ENCODE peak calls at places on chromosome 17, in six cellular contexts. R is A549, E is GM12878, I is endothelial cell of umbilical vein, V is HepG2, Y is K562. C is an unnamed sample.

GRCh38 chr17:5610956-5611355 is 26.6 kb upstream of the NLRP1 start:
- DNase-seq in R (no peak), V (no peak), Y (no peak), E (no peak), I (no peak), C (peak; percentile 76)

GRCh38 chr17:561118-561517 is 153.5 kb downstream of the VPS53 start:
- DNase-seq in V (no peak), R (no peak), Y (no peak), E (no peak), I (peak; percentile 50), C (peak; percentile 27)

GRCh38 chr17:61326330-61326729 is 73.3 kb upstream of the TBX2 start:
- DNase-seq in R (no peak), Y (no peak), I (no peak), E (no peak), V (no peak), C (no peak)

GRCh38 chr17:7042507-7043194 is 1.2 kb downstream of the SLC16A11 start:
- DNase-seq in E (no peak), V (no peak), R (no peak), I (no peak), Y (no peak), C (no peak)

GRCh38 chr17:43030137-43030767 is 5.2 kb downstream of the RND2 start:
- DNase-seq in R (no peak), V (no peak), E (no peak), Y (no peak), I (no peak), C (no peak)

GRCh38 chr17:59829217-59830006 is 63.3 kb downstream of the TUBD1 start:
- DNase-seq in R (peak; percentile 82), V (peak; percentile 97), E (peak; percentile 100), Y (peak; percentile 52), I (peak; percentile 99), C (peak; percentile 98)

GRCh38 chr17:43444223-43445008 is 39.4 kb upstream of the DHX8 start:
- DNase-seq in V (no peak), E (no peak), R (no peak), I (no peak), Y (no peak), C (no peak)

GRCh38 chr17:17724991-17725852 is 44.0 kb downstream of the RAI1 start:
- DNase-seq in I (peak; percentile 87), V (no peak), Y (no peak), R (no peak), E (no peak), C (no peak)

GRCh38 chr17:55416470-55417052 is 5.1 kb downstream of the MMD start:
- DNase-seq in Y (no peak), I (no peak), R (no peak), E (no peak), V (no peak), C (peak; percentile 20)

GRCh38 chr17:58575511-58575910 is 61.1 kb upstream of the MTMR4 start:
- DNase-seq in R (no peak), I (peak; percentile 28), E (no peak), V (no peak), Y (no peak), C (peak; percentile 59)

GRCh38 chr17:75417054-75417453 is 11.6 kb upstream of the GRB2 start:
- DNase-seq in Y (no peak), I (no peak), R (no peak), V (no peak), E (no peak), C (no peak)

GRCh38 chr17:49952209-49952911 is 16.6 kb upstream of the DLX4 start:
- DNase-seq in V (peak; percentile 78), Y (peak; percentile 82), E (no peak), I (peak; percentile 69), R (peak; percentile 98), C (peak; percentile 82)

GRCh38 chr17:59010026-59010425 is 96.7 kb downstream of the TRIM37 start:
- DNase-seq in Y (no peak), I (no peak), V (no peak), R (no peak), E (no peak), C (no peak)

GRCh38 chr17:28828294-28829040 is 14.1 kb downstream of the FAM222B start:
- DNase-seq in R (no peak), Y (no peak), E (no peak), V (no peak), I (no peak), C (no peak)

GRCh38 chr17:60351012-60351695 is 40.8 kb downstream of the USP32 start:
- DNase-seq in R (no peak), E (no peak), Y (no peak), I (no peak), V (no peak), C (no peak)

GRCh38 chr17:20145567-20145966 is 136.4 kb downstream of the SPECC1 start:
- DNase-seq in R (no peak), E (no peak), I (no peak), Y (no peak), V (no peak), C (no peak)

GRCh38 chr17:56596741-56597494 is 3.4 kb downstream of the NOG start:
- DNase-seq in E (no peak), I (no peak), V (no peak), R (no peak), Y (no peak), C (no peak)

GRCh38 chr17:54196751-54197150 is 374.0 kb downstream of the KIF2B start:
- DNase-seq in E (no peak), R (no peak), Y (no peak), V (no peak), I (no peak), C (no peak)

GRCh38 chr17:28745777-28746473 is 2.1 kb downstream of the TRAF4 start:
- DNase-seq in I (no peak), Y (no peak), R (no peak), V (no peak), E (no peak), C (no peak)

GRCh38 chr17:48043171-48043570 is 5.0 kb upstream of the NFE2L1 start:
- DNase-seq in Y (no peak), E (no peak), R (no peak), I (no peak), V (no peak), C (peak; percentile 78)

GRCh38 chr17:63984651-63985386 is 12.1 kb upstream of the SCN4A start:
- DNase-seq in E (no peak), I (peak; percentile 93), R (no peak), Y (peak; percentile 51), V (peak; percentile 38), C (peak; percentile 70)

GRCh38 chr17:30414486-30414885 is 35.8 kb downstream of the CPD start:
- DNase-seq in R (no peak), V (no peak), E (no peak), Y (no peak), I (no peak), C (no peak)

GRCh38 chr17:30415491-30415890 is 36.8 kb downstream of the CPD start:
- DNase-seq in R (no peak), Y (no peak), I (no peak), V (no peak), E (no peak), C (no peak)

DNA sequence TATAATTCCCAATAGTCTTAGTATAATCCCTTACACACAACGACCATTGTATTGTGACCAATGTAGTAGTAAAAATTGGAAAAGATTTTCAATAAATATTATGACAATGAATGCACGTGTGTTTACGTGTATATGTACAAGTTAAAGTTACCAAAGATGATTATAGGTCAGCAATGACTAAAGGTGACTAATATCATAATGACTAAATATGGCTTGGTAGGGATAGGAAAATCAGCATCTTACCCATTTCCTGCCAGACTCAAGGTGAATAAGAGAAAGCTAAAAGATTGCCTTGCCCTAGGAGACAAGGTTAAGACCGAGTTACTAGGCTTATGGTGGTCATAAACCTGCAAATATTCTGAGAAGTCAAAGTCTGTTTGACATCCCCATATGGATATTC is 34.4 kb downstream of the CPD start:
- DNase-seq in R (no peak), Y (no peak), E (no peak), V (no peak), I (peak; percentile 22), C (no peak)
- TF ChIP-seq MYC in R (no peak), Y (no peak), E (no peak), V (no peak), I (no peak), C (no peak)

DNA sequence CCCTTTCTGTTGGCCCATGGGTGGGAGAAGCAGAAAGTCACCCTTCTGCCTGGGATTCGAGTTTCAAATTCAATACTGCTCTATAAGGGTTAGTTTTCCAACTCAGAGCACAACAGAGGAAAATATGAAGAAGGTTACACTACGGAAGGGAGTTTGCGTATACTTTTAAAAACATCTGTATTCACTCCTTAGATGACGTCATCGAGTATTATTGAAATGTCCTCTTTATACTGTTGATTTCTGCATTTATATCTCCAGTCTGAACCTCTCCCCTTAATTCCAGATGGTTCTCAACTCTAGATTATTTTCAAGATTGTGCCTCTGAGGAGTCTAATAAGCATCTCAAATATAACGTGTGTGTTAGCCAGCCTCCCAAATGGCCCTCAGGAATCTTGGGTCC is 249.1 kb downstream of the MAP2K4 start:
- DNase-seq in Y (no peak), R (no peak), I (no peak), E (no peak), V (no peak), C (no peak)
- TF ChIP-seq MAX in Y (no peak), R (no peak), I (no peak), E (no peak), V (no peak), C (no peak)

DNA sequence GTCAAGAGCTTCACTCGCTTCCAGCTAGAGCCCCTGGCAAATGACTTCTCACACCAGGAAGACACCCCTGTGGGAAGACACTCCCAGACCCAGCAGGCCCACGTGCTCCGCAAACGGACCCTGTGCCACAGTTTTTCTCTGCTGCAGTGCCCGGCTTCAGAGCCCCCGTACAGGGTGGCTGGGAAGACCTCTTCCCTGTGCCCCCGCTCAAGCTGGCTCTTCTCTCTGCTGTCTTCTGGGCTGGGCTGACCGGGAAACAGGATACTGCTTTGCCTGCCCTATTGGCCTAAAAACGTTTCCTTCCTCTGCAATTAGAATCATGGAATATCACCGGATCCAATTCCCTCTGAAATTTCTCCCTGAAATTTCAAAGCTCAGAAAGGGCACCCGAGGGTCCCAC is 63.7 kb upstream of the CRHR1 start:
- DNase-seq in E (no peak), I (no peak), Y (no peak), R (no peak), V (no peak), C (no peak)
- TF ChIP-seq MYC in E (no peak), I (no peak), Y (no peak), R (no peak), V (no peak), C (no peak)

GRCh38 chr17:70668938-70669778 is 499.8 kb downstream of the KCNJ2 start:
- DNase-seq in R (no peak), E (no peak), V (no peak), I (no peak), Y (no peak), C (no peak)

GRCh38 chr17:70674061-70674460 is 504.7 kb downstream of the KCNJ2 start:
- DNase-seq in Y (no peak), I (no peak), R (no peak), E (no peak), V (no peak), C (no peak)

GRCh38 chr17:70668276-70668937 is 499.1 kb downstream of the KCNJ2 start:
- DNase-seq in R (no peak), Y (no peak), I (no peak), E (no peak), V (no peak), C (no peak)
- TF ChIP-seq MAX in R (no peak), Y (no peak), I (no peak), E (no peak), V (no peak), C (no peak)

DNA sequence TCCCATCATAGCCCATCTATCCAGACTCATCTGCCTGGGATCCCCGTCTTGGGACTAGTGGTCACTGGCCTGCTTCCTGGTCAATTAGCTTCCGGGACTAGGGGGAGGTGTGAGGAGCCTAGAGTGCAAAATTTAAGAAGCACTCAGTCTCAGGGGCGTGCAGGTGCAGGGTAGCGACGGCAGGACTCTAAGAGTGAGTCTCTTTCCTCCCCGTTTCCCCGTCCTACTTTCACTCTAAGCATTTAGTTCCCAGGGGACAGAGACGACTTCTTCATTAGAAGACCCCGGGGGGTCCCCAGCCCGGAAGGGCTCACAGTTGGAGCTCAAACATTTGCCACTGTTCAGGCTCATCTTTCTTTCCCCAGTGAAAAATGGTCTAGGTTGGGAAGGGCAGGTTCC is 677 bp upstream of the ZNHIT3 start:
- DNase-seq in V (no peak), Y (no peak), R (no peak), E (no peak), I (no peak), C (peak; percentile 57)
- TF ChIP-seq MYC in V (no peak), Y (no peak), R (no peak), E (no peak), I (no peak), C (no peak)